ENCODE peak calls at places on chromosomes 16 and 17, in four cellular contexts. P is Peyer's patch; B is tibial nerve; Z is CD8-positive, alpha-beta T cell. A is an unnamed sample.

GRCh38 chr17:21452377-21453143 is 76.4 kb downstream of the KCNJ12 start:
- DNase-seq in P (peak), B (no peak), Z (peak), A (no peak)

GRCh38 chr16:30032083-30032819 is 1.2 kb upstream of the TLCD3B start:
- DNase-seq in P (peak), B (no peak), Z (peak), A (no peak)

GRCh38 chr16:31269541-31269940 is 9.8 kb downstream of the ITGAM start:
- DNase-seq in P (no peak), B (no peak), Z (no peak), A (no peak)

GRCh38 chr16:27463741-27464662 is 62.0 kb downstream of the IL21R start:
- DNase-seq in P (no peak), B (no peak), Z (peak), A (no peak)

GRCh38 chr16:19520861-19521331 is 1.0 kb downstream of the GDE1 start:
- DNase-seq in P (peak), B (no peak), Z (no peak), A (no peak)

GRCh38 chr17:79438045-79438444 is 172.8 kb downstream of the RBFOX3 start:
- DNase-seq in P (no peak), B (no peak), Z (no peak), A (no peak)

GRCh38 chr17:3740611-3741073 is 16.9 kb downstream of the HASPIN start:
- DNase-seq in P (peak), B (no peak), Z (peak), A (no peak)

GRCh38 chr16:80369559-80369958 is 171.2 kb upstream of the DYNLRB2 start:
- DNase-seq in P (peak), B (no peak), Z (no peak), A (no peak)

GRCh38 chr17:38363016-38363415 is 11.4 kb downstream of the SOCS7 start:
- DNase-seq in P (no peak), B (no peak), Z (no peak), A (no peak)

GRCh38 chr17:82604532-82604931 is 43.7 kb downstream of the WDR45B start:
- DNase-seq in P (no peak), B (no peak), Z (no peak), A (no peak)

GRCh38 chr17:38749222-38750043 is 1.3 kb upstream of the PCGF2 start:
- DNase-seq in P (peak), B (peak), Z (no peak), A (peak)

GRCh38 chr16:73053379-73054130 is 5.6 kb upstream of the ZFHX3 start:
- DNase-seq in P (no peak), B (no peak), Z (no peak), A (no peak)

DNA sequence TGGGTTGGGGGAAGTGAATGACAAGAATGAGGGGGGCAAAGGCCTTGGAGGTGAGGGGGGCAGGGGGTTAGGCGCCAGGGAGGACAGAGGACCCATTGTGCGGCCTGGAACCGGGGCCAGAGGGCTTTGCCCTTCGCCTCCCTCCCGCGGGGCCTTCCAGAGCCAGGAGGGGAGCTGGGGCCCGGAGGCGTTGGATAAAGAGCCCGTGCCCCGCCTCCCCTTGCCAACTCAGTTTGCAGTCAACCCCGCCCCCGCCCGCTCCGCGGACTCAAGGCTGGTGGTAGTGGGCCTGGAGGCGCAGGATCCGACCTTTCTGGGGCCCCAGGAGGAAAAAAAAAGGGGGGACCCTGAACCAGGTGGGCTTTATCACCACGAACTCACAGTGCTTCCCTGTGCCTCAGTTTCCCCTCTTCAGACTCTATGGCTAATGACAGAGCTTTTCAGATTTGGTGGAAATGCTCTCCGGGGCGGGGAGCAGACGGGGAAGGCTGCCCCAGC is 2.1 kb upstream of the SPHK1 start:
- DNase-seq in P (no peak), B (peak), Z (no peak), A (peak)
- TF ChIP-seq CTCF in P (no peak), B (no peak), Z (no peak), A (no peak)

DNA sequence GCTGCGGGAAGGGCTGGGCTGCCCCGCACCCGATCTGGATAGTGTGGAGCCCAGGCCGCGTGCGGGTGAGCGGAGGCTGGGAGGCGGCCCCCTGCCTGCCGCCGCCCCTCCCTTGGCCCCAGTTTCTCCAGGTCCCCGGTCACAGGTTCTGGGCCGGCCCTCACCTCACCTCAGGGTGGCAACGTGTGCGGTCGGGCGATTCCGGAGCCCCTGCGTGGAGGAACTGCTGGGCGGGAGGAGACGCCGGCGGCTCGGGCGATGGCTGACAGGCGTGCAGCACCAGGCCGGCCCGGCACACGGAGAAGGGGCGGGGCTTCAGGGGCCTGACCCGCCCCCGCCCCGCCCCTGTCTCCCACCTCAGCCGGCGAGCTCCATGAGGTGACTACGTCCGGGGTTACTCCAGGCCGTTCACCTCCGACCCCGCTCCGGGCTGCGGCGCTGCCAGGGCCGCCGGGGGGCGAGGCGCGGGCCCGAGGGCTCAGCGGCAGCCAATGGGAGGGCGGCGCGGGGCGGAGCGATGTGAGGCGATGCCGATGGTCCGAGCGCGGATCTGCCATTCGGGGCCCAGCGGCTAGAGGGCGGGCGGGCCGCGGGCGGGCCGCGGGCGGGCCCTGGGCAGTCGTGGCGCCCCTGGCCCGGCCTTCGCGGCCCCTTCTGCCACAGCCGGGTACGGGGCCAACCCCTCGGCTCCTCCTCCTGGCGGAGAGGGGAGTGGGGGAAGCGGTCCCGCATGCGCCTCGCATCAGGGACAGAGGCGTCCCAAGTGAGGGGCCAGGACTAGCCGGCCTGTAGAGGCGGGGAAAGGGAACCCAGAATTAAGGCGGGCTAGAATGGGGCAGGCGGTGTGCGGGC is 16.7 kb upstream of the C17orf78 start:
- DNase-seq in P (peak), B (peak), Z (peak), A (peak)
- TF ChIP-seq CTCF in P (peak), B (peak), Z (no peak), A (no peak)

GRCh38 chr17:49369089-49369488 is 7.0 kb upstream of the ZNF652 start:
- DNase-seq in P (peak), B (no peak), Z (no peak), A (no peak)

GRCh38 chr17:49362723-49363117 is 670 bp upstream of the ZNF652 start:
- DNase-seq in P (no peak), B (no peak), Z (no peak), A (no peak)

GRCh38 chr17:49364119-49364518 is 2.1 kb upstream of the ZNF652 start:
- DNase-seq in P (peak), B (no peak), Z (no peak), A (no peak)

GRCh38 chr17:49363251-49363650 is 1.2 kb upstream of the ZNF652 start:
- DNase-seq in P (peak), B (no peak), Z (no peak), A (no peak)

DNA sequence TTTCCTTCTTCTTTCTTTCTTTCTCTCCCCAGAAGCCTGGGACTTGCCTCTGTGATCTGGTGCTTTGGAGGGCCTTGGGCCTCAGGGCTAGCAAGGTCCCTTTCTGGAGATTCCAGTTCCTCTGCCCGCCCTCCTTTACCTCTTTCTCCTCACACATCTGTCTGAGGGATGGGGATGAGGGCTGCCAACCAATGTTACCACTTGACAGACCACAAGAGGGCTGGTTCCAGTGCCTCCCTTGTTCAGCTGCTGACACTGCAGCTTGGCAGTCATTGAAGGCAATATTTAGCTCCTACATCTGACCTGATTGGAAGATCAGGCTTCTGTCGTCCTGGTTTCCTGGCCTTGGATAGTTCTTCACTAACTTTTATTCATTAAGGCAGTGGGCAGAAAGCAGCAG is 3.6 kb upstream of the ZNF652 start:
- DNase-seq in P (peak), B (no peak), Z (peak), A (no peak)
- TF ChIP-seq CTCF in P (no peak), B (no peak), Z (no peak), A (no peak)

GRCh38 chr17:31513731-31514427 is 122.4 kb downstream of the RAB11FIP4 start:
- DNase-seq in P (no peak), B (no peak), Z (no peak), A (no peak)

GRCh38 chr17:31518478-31518877 is 127.0 kb downstream of the RAB11FIP4 start:
- DNase-seq in P (no peak), B (no peak), Z (no peak), A (no peak)

GRCh38 chr17:31515226-31515759 is 123.8 kb downstream of the RAB11FIP4 start:
- DNase-seq in P (no peak), B (no peak), Z (no peak), A (no peak)

GRCh38 chr17:31521632-31522283 is 130.3 kb downstream of the RAB11FIP4 start:
- DNase-seq in P (peak), B (no peak), Z (no peak), A (no peak)

DNA sequence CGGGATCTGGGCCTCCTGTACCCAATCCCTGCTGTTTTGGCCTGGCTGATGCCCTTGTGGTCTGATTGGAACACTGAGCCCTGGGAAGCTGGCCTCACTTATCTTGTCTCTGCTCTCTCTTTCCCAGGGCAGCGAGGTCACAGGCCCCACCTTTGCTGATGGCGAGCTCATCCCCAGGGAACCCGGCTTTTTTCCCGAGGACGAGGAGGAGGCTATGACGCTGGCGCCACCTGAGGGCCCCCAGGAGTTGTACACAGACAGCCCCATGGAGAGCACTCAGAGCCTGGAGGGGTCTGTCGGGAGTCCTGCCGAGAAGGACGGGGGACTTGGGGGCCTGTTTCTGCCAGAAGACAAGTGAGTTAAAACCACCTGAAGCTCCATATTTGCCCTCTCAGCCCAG is 126.0 kb downstream of the RAB11FIP4 start:
- DNase-seq in P (no peak), B (no peak), Z (no peak), A (no peak)
- TF ChIP-seq CTCF in P (peak), B (no peak), Z (peak), A (no peak)

A was measured in omental fat pad.